ENCODE peak calls at places on chromosomes 1 and 21, in six cellular contexts. One of them, this sample, is unnamed.
A peak's percentile ranks its signal among the peaks of the same experiment; 100 is the strongest.

GRCh38 chr1:198544265-198544664 is 3.8 kb upstream of the ATP6V1G3 start:
- DNase-seq in esophagus squamous epithelium: no peak
- DNase-seq in IMR-90: no peak
- DNase-seq in left ventricle myocardium inferior: no peak
- DNase-seq in hepatocyte: no peak
- DNase-seq in neural progenitor cell: no peak
- DNase-seq in this sample: no peak

GRCh38 chr1:165408518-165408917 is 36.4 kb downstream of the RXRG start:
- DNase-seq in left ventricle myocardium inferior: no peak
- DNase-seq in IMR-90: peak; percentile 37
- DNase-seq in neural progenitor cell: peak; percentile 75
- DNase-seq in hepatocyte: peak; percentile 78
- DNase-seq in esophagus squamous epithelium: no peak
- DNase-seq in this sample: no peak

GRCh38 chr21:29155118-29155932 is 24.9 kb downstream of the MAP3K7CL start:
- DNase-seq in neural progenitor cell: peak; percentile 41
- DNase-seq in hepatocyte: no peak
- DNase-seq in left ventricle myocardium inferior: peak; percentile 69
- DNase-seq in IMR-90: peak; percentile 62
- DNase-seq in esophagus squamous epithelium: no peak
- DNase-seq in this sample: peak; percentile 84

GRCh38 chr1:19300211-19300610 is 11.6 kb upstream of the AKR7A3 start:
- DNase-seq in hepatocyte: no peak
- DNase-seq in neural progenitor cell: no peak
- DNase-seq in left ventricle myocardium inferior: no peak
- DNase-seq in IMR-90: no peak
- DNase-seq in esophagus squamous epithelium: no peak
- DNase-seq in this sample: no peak

GRCh38 chr1:221998186-221998612 is 256.3 kb upstream of the DUSP10 start:
- DNase-seq in neural progenitor cell: no peak
- DNase-seq in left ventricle myocardium inferior: no peak
- DNase-seq in hepatocyte: no peak
- DNase-seq in esophagus squamous epithelium: no peak
- DNase-seq in IMR-90: peak; percentile 49
- DNase-seq in this sample: no peak

GRCh38 chr1:220680085-220680687 is 10.0 kb upstream of the C1orf115 start:
- DNase-seq in neural progenitor cell: peak; percentile 68
- DNase-seq in left ventricle myocardium inferior: no peak
- DNase-seq in esophagus squamous epithelium: no peak
- DNase-seq in hepatocyte: peak; percentile 61
- DNase-seq in IMR-90: peak; percentile 19
- DNase-seq in this sample: no peak

GRCh38 chr1:207818971-207819451 is 67.2 kb downstream of the CD46 start:
- DNase-seq in esophagus squamous epithelium: no peak
- DNase-seq in neural progenitor cell: no peak
- DNase-seq in IMR-90: peak; percentile 68
- DNase-seq in left ventricle myocardium inferior: no peak
- DNase-seq in hepatocyte: peak; percentile 18
- DNase-seq in this sample: no peak

GRCh38 chr1:41003127-41003639 is 18.3 kb downstream of the SLFNL1 start:
- DNase-seq in IMR-90: no peak
- DNase-seq in neural progenitor cell: no peak
- DNase-seq in hepatocyte: no peak
- DNase-seq in esophagus squamous epithelium: no peak
- DNase-seq in left ventricle myocardium inferior: no peak
- DNase-seq in this sample: no peak

GRCh38 chr21:42003051-42003461 is 7.1 kb downstream of the ZBTB21 start:
- DNase-seq in neural progenitor cell: no peak
- DNase-seq in IMR-90: peak; percentile 76
- DNase-seq in esophagus squamous epithelium: no peak
- DNase-seq in left ventricle myocardium inferior: no peak
- DNase-seq in hepatocyte: no peak
- DNase-seq in this sample: no peak

GRCh38 chr1:37958690-37959089 is 11.8 kb upstream of the INPP5B start:
- DNase-seq in neural progenitor cell: no peak
- DNase-seq in esophagus squamous epithelium: no peak
- DNase-seq in hepatocyte: no peak
- DNase-seq in left ventricle myocardium inferior: no peak
- DNase-seq in IMR-90: peak; percentile 93
- DNase-seq in this sample: no peak

GRCh38 chr1:71307451-71307850 is 226.6 kb upstream of the ZRANB2 start:
- DNase-seq in esophagus squamous epithelium: no peak
- DNase-seq in hepatocyte: no peak
- DNase-seq in left ventricle myocardium inferior: no peak
- DNase-seq in neural progenitor cell: no peak
- DNase-seq in IMR-90: peak; percentile 19
- DNase-seq in this sample: no peak

GRCh38 chr1:221344693-221345092 is 397.2 kb downstream of the DUSP10 start:
- DNase-seq in IMR-90: peak; percentile 56
- DNase-seq in esophagus squamous epithelium: no peak
- DNase-seq in neural progenitor cell: no peak
- DNase-seq in left ventricle myocardium inferior: no peak
- DNase-seq in hepatocyte: no peak
- DNase-seq in this sample: no peak

GRCh38 chr1:3034162-3034561 is 12.9 kb downstream of the ACTRT2 start:
- DNase-seq in hepatocyte: no peak
- DNase-seq in left ventricle myocardium inferior: no peak
- DNase-seq in esophagus squamous epithelium: no peak
- DNase-seq in IMR-90: no peak
- DNase-seq in neural progenitor cell: no peak
- DNase-seq in this sample: peak; percentile 34

GRCh38 chr1:12144969-12145368 is 21.8 kb upstream of the TNFRSF1B start:
- DNase-seq in left ventricle myocardium inferior: no peak
- DNase-seq in esophagus squamous epithelium: no peak
- DNase-seq in hepatocyte: no peak
- DNase-seq in neural progenitor cell: no peak
- DNase-seq in IMR-90: no peak
- DNase-seq in this sample: peak; percentile 58

GRCh38 chr1:10830961-10831669 is 34.7 kb upstream of the CASZ1 start:
- DNase-seq in hepatocyte: no peak
- DNase-seq in neural progenitor cell: no peak
- DNase-seq in left ventricle myocardium inferior: no peak
- DNase-seq in IMR-90: no peak
- DNase-seq in esophagus squamous epithelium: no peak
- DNase-seq in this sample: no peak

GRCh38 chr1:223363856-223364684 is at the start of gene SUSD4:
- DNase-seq in esophagus squamous epithelium: no peak
- DNase-seq in left ventricle myocardium inferior: peak; percentile 42
- DNase-seq in neural progenitor cell: peak; percentile 90
- DNase-seq in hepatocyte: peak; percentile 76
- DNase-seq in IMR-90: no peak
- DNase-seq in this sample: peak; percentile 85

GRCh38 chr1:192890134-192890533 is 81.3 kb downstream of the RGS2 start:
- DNase-seq in left ventricle myocardium inferior: no peak
- DNase-seq in hepatocyte: no peak
- DNase-seq in IMR-90: no peak
- DNase-seq in esophagus squamous epithelium: no peak
- DNase-seq in neural progenitor cell: no peak
- DNase-seq in this sample: no peak

GRCh38 chr1:61079276-61079897 is 3.0 kb upstream of the NFIA start:
- DNase-seq in left ventricle myocardium inferior: no peak
- DNase-seq in hepatocyte: peak; percentile 60
- DNase-seq in neural progenitor cell: no peak
- DNase-seq in IMR-90: no peak
- DNase-seq in esophagus squamous epithelium: no peak
- DNase-seq in this sample: no peak

GRCh38 chr1:84488107-84488506 is 9.0 kb downstream of the RPF1 start:
- DNase-seq in hepatocyte: no peak
- DNase-seq in left ventricle myocardium inferior: no peak
- DNase-seq in esophagus squamous epithelium: no peak
- DNase-seq in neural progenitor cell: no peak
- DNase-seq in IMR-90: no peak
- DNase-seq in this sample: no peak

GRCh38 chr1:42939216-42939615 is 19.5 kb downstream of the SLC2A1 start:
- DNase-seq in hepatocyte: peak; percentile 73
- DNase-seq in esophagus squamous epithelium: no peak
- DNase-seq in IMR-90: no peak
- DNase-seq in neural progenitor cell: no peak
- DNase-seq in left ventricle myocardium inferior: no peak
- DNase-seq in this sample: no peak

GRCh38 chr1:163264256-163264655 is 57.5 kb upstream of the NUF2 start:
- DNase-seq in esophagus squamous epithelium: no peak
- DNase-seq in left ventricle myocardium inferior: no peak
- DNase-seq in neural progenitor cell: no peak
- DNase-seq in hepatocyte: no peak
- DNase-seq in IMR-90: peak; percentile 42
- DNase-seq in this sample: no peak

GRCh38 chr1:6287431-6287886 is 26.6 kb upstream of the GPR153 start:
- DNase-seq in hepatocyte: peak; percentile 43
- DNase-seq in neural progenitor cell: no peak
- DNase-seq in IMR-90: no peak
- DNase-seq in esophagus squamous epithelium: no peak
- DNase-seq in left ventricle myocardium inferior: no peak
- DNase-seq in this sample: no peak

GRCh38 chr1:41683681-41684500 is 199.4 kb upstream of the EDN2 start:
- DNase-seq in left ventricle myocardium inferior: no peak
- DNase-seq in hepatocyte: no peak
- DNase-seq in neural progenitor cell: no peak
- DNase-seq in esophagus squamous epithelium: no peak
- DNase-seq in IMR-90: peak; percentile 41
- DNase-seq in this sample: peak; percentile 65

GRCh38 chr1:50693829-50694228 is 266.2 kb downstream of the FAF1 start:
- DNase-seq in hepatocyte: no peak
- DNase-seq in IMR-90: no peak
- DNase-seq in neural progenitor cell: no peak
- DNase-seq in left ventricle myocardium inferior: no peak
- DNase-seq in esophagus squamous epithelium: no peak
- DNase-seq in this sample: no peak

GRCh38 chr1:96865731-96866684 is 144.4 kb downstream of the PTBP2 start:
- DNase-seq in esophagus squamous epithelium: no peak
- DNase-seq in IMR-90: peak; percentile 100
- DNase-seq in left ventricle myocardium inferior: no peak
- DNase-seq in neural progenitor cell: no peak
- DNase-seq in hepatocyte: peak; percentile 54
- DNase-seq in this sample: no peak

GRCh38 chr1:46204406-46204742 is 1.2 kb downstream of the LURAP1 start:
- DNase-seq in neural progenitor cell: no peak
- DNase-seq in hepatocyte: no peak
- DNase-seq in esophagus squamous epithelium: no peak
- DNase-seq in left ventricle myocardium inferior: no peak
- DNase-seq in IMR-90: no peak
- DNase-seq in this sample: no peak

GRCh38 chr1:228849011-228849541 is 113.8 kb downstream of the RHOU start:
- DNase-seq in IMR-90: no peak
- DNase-seq in neural progenitor cell: no peak
- DNase-seq in esophagus squamous epithelium: no peak
- DNase-seq in left ventricle myocardium inferior: no peak
- DNase-seq in hepatocyte: peak; percentile 44
- DNase-seq in this sample: no peak

GRCh38 chr1:161483361-161483760 is 21.9 kb upstream of the FCGR2A start:
- DNase-seq in IMR-90: no peak
- DNase-seq in esophagus squamous epithelium: no peak
- DNase-seq in hepatocyte: no peak
- DNase-seq in left ventricle myocardium inferior: no peak
- DNase-seq in neural progenitor cell: no peak
- DNase-seq in this sample: no peak

GRCh38 chr1:161491472-161491871 is 13.8 kb upstream of the FCGR2A start:
- DNase-seq in IMR-90: no peak
- DNase-seq in neural progenitor cell: no peak
- DNase-seq in hepatocyte: no peak
- DNase-seq in left ventricle myocardium inferior: no peak
- DNase-seq in esophagus squamous epithelium: no peak
- DNase-seq in this sample: no peak

GRCh38 chr1:161486806-161487482 is 18.3 kb upstream of the FCGR2A start:
- DNase-seq in hepatocyte: peak; percentile 80
- DNase-seq in esophagus squamous epithelium: no peak
- DNase-seq in neural progenitor cell: peak; percentile 83
- DNase-seq in left ventricle myocardium inferior: no peak
- DNase-seq in IMR-90: peak; percentile 74
- DNase-seq in this sample: no peak

GRCh38 chr1:161484613-161485012 is 20.6 kb upstream of the FCGR2A start:
- DNase-seq in IMR-90: no peak
- DNase-seq in left ventricle myocardium inferior: no peak
- DNase-seq in neural progenitor cell: no peak
- DNase-seq in esophagus squamous epithelium: no peak
- DNase-seq in hepatocyte: no peak
- DNase-seq in this sample: no peak

DNA sequence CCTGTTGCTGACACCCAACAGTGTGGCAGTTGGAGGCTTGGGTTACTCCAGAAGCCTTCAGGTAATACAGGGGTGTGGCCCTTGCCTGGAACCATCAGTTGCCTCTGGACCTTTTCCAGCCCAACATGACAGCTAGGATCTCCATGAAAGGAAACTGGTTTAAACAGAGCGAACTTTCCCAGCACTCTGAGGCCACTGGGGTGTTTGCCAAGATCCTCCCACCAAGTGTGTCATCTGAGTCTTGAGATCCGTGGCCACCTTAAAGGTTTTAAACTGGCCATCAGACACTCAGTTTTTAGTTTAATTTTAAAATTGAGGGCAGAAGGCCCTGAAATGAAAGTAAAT is 17.8 kb upstream of the FCGR2A start:
- DNase-seq in hepatocyte: no peak
- DNase-seq in left ventricle myocardium inferior: peak; percentile 38
- DNase-seq in esophagus squamous epithelium: no peak
- DNase-seq in IMR-90: peak; percentile 69
- DNase-seq in neural progenitor cell: no peak
- DNase-seq in this sample: no peak
- H3K4me3 ChIP-seq in hepatocyte: no peak overlapping the region
- H3K4me3 ChIP-seq in left ventricle myocardium inferior: peak overlapping the region; percentile 32
- H3K4me3 ChIP-seq in esophagus squamous epithelium: no peak overlapping the region
- H3K4me3 ChIP-seq in IMR-90: peak overlapping the region; percentile 37
- H3K4me3 ChIP-seq in neural progenitor cell: no peak overlapping the region
- H3K4me3 ChIP-seq in this sample: peak overlapping the region; percentile 9

DNA sequence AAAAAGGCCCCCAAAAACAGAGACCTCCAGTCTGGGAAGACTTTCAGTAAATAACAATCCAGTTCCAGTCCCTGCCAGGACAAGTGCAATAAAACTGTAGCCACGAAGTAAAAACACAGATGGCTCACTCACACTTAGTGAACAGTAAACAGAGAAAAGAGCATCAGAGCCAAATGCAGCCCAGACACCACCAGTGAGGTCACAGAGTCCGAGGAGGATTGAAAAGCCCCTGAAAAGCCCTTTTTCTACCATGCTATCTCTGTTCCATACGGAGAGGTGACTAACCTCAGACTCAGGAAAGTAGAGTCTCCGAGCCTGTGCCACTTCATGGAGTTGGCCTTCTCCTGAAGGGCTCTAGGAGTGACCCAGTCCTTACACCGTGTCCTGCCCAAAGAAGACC is 84.5 kb downstream of the COLGALT2 start:
- DNase-seq in IMR-90: peak; percentile 28
- DNase-seq in neural progenitor cell: no peak
- DNase-seq in hepatocyte: peak; percentile 30
- DNase-seq in left ventricle myocardium inferior: no peak
- DNase-seq in esophagus squamous epithelium: no peak
- DNase-seq in this sample: no peak
- H3K27ac ChIP-seq in IMR-90: no peak overlapping the region
- H3K27ac ChIP-seq in neural progenitor cell: no peak overlapping the region
- H3K27ac ChIP-seq in hepatocyte: peak overlapping the region; percentile 47
- H3K27ac ChIP-seq in left ventricle myocardium inferior: peak overlapping the region; percentile 77
- H3K27ac ChIP-seq in esophagus squamous epithelium: no peak overlapping the region
- H3K27ac ChIP-seq in this sample: no peak overlapping the region

GRCh38 chr1:153978274-153978909 is 918 bp upstream of the JTB start:
- DNase-seq in esophagus squamous epithelium: no peak
- DNase-seq in hepatocyte: no peak
- DNase-seq in IMR-90: no peak
- DNase-seq in left ventricle myocardium inferior: no peak
- DNase-seq in neural progenitor cell: no peak
- DNase-seq in this sample: no peak
- H3K4me3 ChIP-seq in esophagus squamous epithelium: peak overlapping the region; percentile 89
- H3K4me3 ChIP-seq in hepatocyte: peak overlapping the region; percentile 75
- H3K4me3 ChIP-seq in IMR-90: peak overlapping the region; percentile 65
- H3K4me3 ChIP-seq in left ventricle myocardium inferior: peak overlapping the region; percentile 87
- H3K4me3 ChIP-seq in neural progenitor cell: peak overlapping the region; percentile 88
- H3K4me3 ChIP-seq in this sample: peak overlapping the region; percentile 91

GRCh38 chr1:184152944-184153343 is 101.4 kb downstream of the TSEN15 start:
- DNase-seq in left ventricle myocardium inferior: no peak
- DNase-seq in hepatocyte: no peak
- DNase-seq in IMR-90: no peak
- DNase-seq in esophagus squamous epithelium: no peak
- DNase-seq in neural progenitor cell: no peak
- DNase-seq in this sample: peak; percentile 60
- H3K27ac ChIP-seq in left ventricle myocardium inferior: peak overlapping the region; percentile 79
- H3K27ac ChIP-seq in hepatocyte: no peak overlapping the region
- H3K27ac ChIP-seq in IMR-90: peak overlapping the region; percentile 8
- H3K27ac ChIP-seq in esophagus squamous epithelium: peak overlapping the region; percentile 75
- H3K27ac ChIP-seq in neural progenitor cell: no peak overlapping the region
- H3K27ac ChIP-seq in this sample: peak overlapping the region; percentile 66